ENCODE peak calls at places on chromosomes 2 and 18, in four cellular contexts. E is EH, G is frontal cortex, Z is mucosa of gallbladder. N is an unnamed sample.
A peak's percentile ranks its signal among the peaks of the same experiment; 100 is the strongest.

GRCh38 chr2:121251497-121251896 is 33.5 kb downstream of the TFCP2L1 start:
- DNase-seq in G (no peak), Z (no peak), E (no peak), N (no peak)

GRCh38 chr2:156466739-156467405 is 30.7 kb downstream of the GPD2 start:
- DNase-seq in E (peak; percentile 67), Z (peak; percentile 59), G (no peak), N (peak; percentile 29)

GRCh38 chr2:6835467-6835866 is 30.2 kb downstream of the CMPK2 start:
- DNase-seq in E (no peak), G (no peak), Z (no peak), N (no peak)

GRCh38 chr2:73977466-73977865 is 7.2 kb upstream of the TET3 start:
- DNase-seq in Z (no peak), E (no peak), G (no peak), N (no peak)

GRCh38 chr2:173053043-173053699 is 22.5 kb upstream of the MAP3K20 start:
- DNase-seq in E (peak; percentile 73), Z (no peak), G (no peak), N (peak; percentile 43)

GRCh38 chr2:187541086-187542085 is 12.8 kb downstream of the TFPI start:
- DNase-seq in Z (peak; percentile 29), G (no peak), E (peak; percentile 95), N (peak; percentile 98)

GRCh38 chr2:85756822-85757435 is 3.1 kb downstream of the ATOH8 start:
- DNase-seq in Z (no peak), G (no peak), E (no peak), N (no peak)

GRCh38 chr2:111071480-111072143 is 49.1 kb upstream of the BCL2L11 start:
- DNase-seq in Z (no peak), G (no peak), E (peak; percentile 85), N (peak; percentile 100)

GRCh38 chr18:6249110-6249680 is 165.5 kb downstream of the L3MBTL4 start:
- DNase-seq in E (no peak), G (no peak), Z (no peak), N (no peak)

GRCh38 chr2:157327200-157327599 is 1.6 kb upstream of the ERMN start:
- DNase-seq in G (no peak), Z (no peak), E (no peak), N (no peak)

GRCh38 chr18:12737243-12737902 is 34.5 kb downstream of the PSMG2 start:
- DNase-seq in E (no peak), Z (no peak), G (no peak), N (no peak)

GRCh38 chr2:191927319-191927867 is 80.5 kb upstream of the CAVIN2 start:
- DNase-seq in E (peak; percentile 88), Z (peak; percentile 89), G (no peak), N (peak; percentile 100)